ENCODE peak calls at places on chromosome 19, in seven cellular contexts. F is RWPE2; U is CD4-positive, alpha-beta T cell; M is OCI-LY7; P is HCT116; O is CD4-positive, CD25-positive, alpha-beta regulatory T cell; L is testis. V is an unnamed sample.

GRCh38 chr19:28196961-28197360 is 1016.0 kb downstream of the UQCRFS1 start:
- DNase-seq in U (no peak), M (no peak), O (no peak), L (no peak), F (no peak), P (no peak), V (no peak)

GRCh38 chr19:54684537-54684936 is 21.8 kb downstream of the LILRB4 start:
- DNase-seq in L (peak; percentile 36), M (peak; percentile 27), P (no peak), F (no peak), O (no peak), U (no peak), V (no peak)

GRCh38 chr19:39154626-39155100 is 29.1 kb downstream of the PAK4 start:
- DNase-seq in M (no peak), O (no peak), F (no peak), L (no peak), P (peak; percentile 38), U (no peak), V (no peak)

GRCh38 chr19:19079571-19079970 is 15.8 kb downstream of the SLC25A42 start:
- DNase-seq in M (no peak), P (no peak), O (no peak), L (no peak), U (no peak), F (no peak), V (no peak)

GRCh38 chr19:45528149-45528743 is 21.0 kb downstream of the VASP start:
- DNase-seq in U (no peak), F (peak; percentile 95), L (no peak), M (no peak), P (no peak), O (no peak), V (no peak)

GRCh38 chr19:18672606-18673337 is 10.7 kb upstream of the CRTC1 start:
- DNase-seq in M (peak; percentile 39), U (no peak), O (no peak), F (no peak), P (no peak), L (no peak), V (peak; percentile 41)

GRCh38 chr19:19627716-19628498 is at the start of gene LPAR2:
- DNase-seq in O (peak; percentile 84), M (peak; percentile 82), F (no peak), P (peak; percentile 24), L (peak; percentile 87), U (peak; percentile 84), V (no peak)

GRCh38 chr19:3224346-3225325 is at the start of gene CELF5:
- DNase-seq in P (no peak), U (peak; percentile 67), F (peak; percentile 24), O (peak; percentile 39), M (peak; percentile 60), L (peak; percentile 46), V (no peak)

GRCh38 chr19:55253264-55253663 is 5.6 kb downstream of the PPP6R1 start:
- DNase-seq in M (peak; percentile 23), F (no peak), U (no peak), L (no peak), O (no peak), P (no peak), V (no peak)

GRCh38 chr19:47267350-47267759 is 7.3 kb upstream of the INAFM1 start:
- DNase-seq in U (no peak), P (no peak), L (no peak), O (no peak), M (no peak), F (no peak), V (peak; percentile 86)

GRCh38 chr19:47275866-47276461 is 1.3 kb downstream of the INAFM1 start:
- DNase-seq in L (peak; percentile 66), F (no peak), O (no peak), M (no peak), U (no peak), P (no peak), V (no peak)

GRCh38 chr19:28836366-28836765 is 376.6 kb downstream of the UQCRFS1 start:
- DNase-seq in P (no peak), L (no peak), F (no peak), O (no peak), U (no peak), M (no peak), V (no peak)

GRCh38 chr19:2214253-2214652 is 21.9 kb downstream of the PLEKHJ1 start:
- DNase-seq in M (no peak), U (no peak), P (no peak), O (no peak), F (no peak), L (no peak), V (no peak)

GRCh38 chr19:33808399-33808798 is 11.7 kb downstream of the KCTD15 start:
- DNase-seq in U (no peak), M (no peak), L (no peak), F (no peak), P (no peak), O (no peak), V (no peak)

GRCh38 chr19:46713781-46714522 is 3.0 kb downstream of the PRKD2 start:
- DNase-seq in P (peak; percentile 70), U (peak; percentile 82), L (peak; percentile 92), O (peak; percentile 77), F (peak; percentile 96), M (peak; percentile 75), V (peak; percentile 12)

GRCh38 chr19:42596391-42597071 is 1.8 kb upstream of the CEACAM8 start:
- DNase-seq in P (no peak), O (peak; percentile 11), U (peak; percentile 50), L (peak; percentile 55), M (peak; percentile 30), F (no peak), V (peak; percentile 4)

GRCh38 chr19:2627319-2627829 is 75.1 kb downstream of the GNG7 start:
- DNase-seq in P (peak; percentile 92), M (peak; percentile 92), F (peak; percentile 94), O (no peak), U (no peak), L (peak; percentile 82), V (peak; percentile 75)

DNA sequence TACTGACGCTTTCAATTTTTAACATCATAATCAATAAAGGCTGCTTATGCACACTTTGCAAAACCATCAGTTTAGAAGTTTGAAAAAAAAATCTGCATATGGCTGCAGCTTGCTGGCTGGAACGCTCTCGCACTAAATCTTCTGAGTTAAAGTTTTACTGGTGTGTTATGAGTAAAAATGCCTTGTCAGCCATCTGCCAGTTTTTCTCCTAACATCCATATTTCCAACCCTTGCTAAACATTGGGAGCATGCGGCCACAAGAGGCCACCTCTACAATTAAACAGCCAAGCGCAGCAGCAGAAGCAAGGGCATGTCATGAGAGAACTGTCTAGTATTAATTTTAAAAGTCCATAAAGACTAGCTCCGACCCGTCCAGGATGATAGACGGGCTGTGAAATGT is 248.3 kb downstream of the TSHZ3 start:
- DNase-seq in U (no peak), L (no peak), F (no peak), O (no peak), P (no peak), M (no peak), V (no peak)
- H3K27ac ChIP-seq in U (no peak overlapping the region), L (no peak overlapping the region), F (no peak overlapping the region), O (no peak overlapping the region), P (no peak overlapping the region), M (no peak overlapping the region), V (no peak overlapping the region)

GRCh38 chr19:48632692-48633147 is 4.5 kb downstream of the DBP start:
- DNase-seq in L (peak; percentile 66), O (no peak), F (no peak), M (no peak), P (no peak), U (no peak), V (no peak)
- H3K27ac ChIP-seq in L (peak overlapping the region; percentile 98), O (peak overlapping the region; percentile 95), F (peak overlapping the region; percentile 90), M (peak overlapping the region; percentile 21), P (peak overlapping the region; percentile 95), U (peak overlapping the region; percentile 94), V (peak overlapping the region; percentile 42)

DNA sequence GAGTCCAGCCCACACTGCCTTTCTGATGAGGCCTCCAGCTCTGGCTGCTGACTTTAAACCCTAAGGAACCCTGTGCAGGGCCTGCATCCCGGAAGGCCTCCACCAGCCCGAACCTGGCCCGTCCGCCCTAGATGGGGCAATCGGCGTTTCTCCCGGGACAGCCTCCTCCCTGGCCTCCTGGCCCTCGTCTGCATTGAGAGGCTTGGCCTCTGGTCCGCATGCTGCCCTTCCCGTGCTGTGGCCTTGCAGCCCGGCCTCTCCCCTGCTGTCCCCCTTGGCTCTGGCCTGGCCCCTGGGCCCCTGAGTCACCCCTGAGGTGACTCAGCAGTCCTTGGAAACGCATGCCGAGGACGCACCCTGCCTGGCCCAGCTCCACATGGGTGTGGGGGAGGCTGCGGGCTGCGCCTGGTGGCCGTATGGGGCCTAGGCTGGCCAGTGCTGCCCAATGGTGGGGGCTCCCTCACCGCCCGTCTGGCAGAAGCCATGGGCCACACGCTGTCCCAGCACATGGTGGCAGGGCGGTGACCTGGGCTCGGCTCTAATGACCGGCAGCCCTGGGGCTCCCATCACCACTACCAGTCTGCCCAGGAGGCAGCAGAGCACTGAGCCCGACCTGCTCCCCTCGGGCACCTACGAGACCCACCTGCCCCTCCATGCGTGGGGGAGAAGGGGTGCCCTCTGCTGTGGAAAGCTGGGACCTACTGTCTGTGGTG is 25.7 kb downstream of the SH3GL1 start:
- DNase-seq in P (peak; percentile 63), U (no peak), F (peak; percentile 77), L (peak; percentile 50), O (no peak), M (no peak), V (no peak)
- H3K27ac ChIP-seq in P (peak overlapping the region; percentile 99), U (no peak overlapping the region), F (peak overlapping the region; percentile 90), L (peak overlapping the region; percentile 73), O (no peak overlapping the region), M (no peak overlapping the region), V (peak overlapping the region; percentile 95)

GRCh38 chr19:56595548-56595899 is 422 bp downstream of the ZNF71 start:
- DNase-seq in O (no peak), F (no peak), L (no peak), P (no peak), U (no peak), M (no peak), V (no peak)

GRCh38 chr19:56596676-56597075 is 1.6 kb downstream of the ZNF71 start:
- DNase-seq in M (no peak), O (no peak), P (no peak), U (no peak), F (no peak), L (no peak), V (no peak)

GRCh38 chr19:56594446-56594782 is 688 bp upstream of the ZNF71 start:
- DNase-seq in L (no peak), M (no peak), F (no peak), O (no peak), U (no peak), P (no peak), V (no peak)

GRCh38 chr19:56597696-56598095 is 2.6 kb downstream of the ZNF71 start:
- DNase-seq in U (no peak), F (no peak), O (no peak), L (no peak), P (no peak), M (no peak), V (no peak)

GRCh38 chr19:56594783-56595547 is at the start of gene ZNF71:
- DNase-seq in M (peak; percentile 90), P (no peak), F (peak; percentile 81), O (peak; percentile 79), L (peak; percentile 92), U (peak; percentile 88), V (peak; percentile 76)
- H3K27ac ChIP-seq in M (no peak within 1 kb of the TSS), P (no peak within 1 kb of the TSS), F (no peak within 1 kb of the TSS), O (peak within 1 kb of the TSS; percentile 42), L (peak within 1 kb of the TSS; percentile 71), U (peak within 1 kb of the TSS; percentile 62), V (peak within 1 kb of the TSS; percentile 71)

GRCh38 chr19:14082675-14082960 is 3.0 kb downstream of the C19orf67 start:
- DNase-seq in M (no peak), F (no peak), P (no peak), L (no peak), U (no peak), O (no peak), V (no peak)
- H3K27ac ChIP-seq in M (no peak overlapping the region), F (no peak overlapping the region), P (no peak overlapping the region), L (peak overlapping the region; percentile 84), U (peak overlapping the region; percentile 72), O (no peak overlapping the region), V (no peak overlapping the region)